ENCODE peak calls at places on chromosomes 13 and 19, in nine cellular contexts. G, A, R, U, K, Y, F, T and D are unnamed samples.

GRCh38 chr13:110685305-110685704 is 20.6 kb downstream of the CARS2 start:
- DNase-seq in A (no peak), T (no peak), R (no peak), K (peak), F (no peak), G (no peak), U (no peak), Y (no peak), D (peak)

GRCh38 chr19:33641956-33642498 is 20.3 kb downstream of the CHST8 start:
- DNase-seq in F (no peak), U (no peak), T (no peak), G (no peak), R (no peak), K (no peak), A (no peak), Y (no peak), D (no peak)

GRCh38 chr19:17078920-17079709 is 3.5 kb downstream of the MYO9B start:
- DNase-seq in T (no peak), G (no peak), F (peak), A (peak), Y (peak), R (no peak), K (no peak), U (no peak), D (peak)

GRCh38 chr13:52127783-52128702 is 830 bp downstream of the NEK5 start:
- DNase-seq in R (peak), U (peak), F (peak), G (peak), Y (peak), A (peak), K (peak), T (peak), D (peak)

GRCh38 chr13:112704634-112705145 is 14.9 kb downstream of the ATP11A start:
- DNase-seq in F (no peak), K (no peak), G (no peak), T (no peak), Y (no peak), U (no peak), R (no peak), A (no peak), D (peak)

GRCh38 chr19:49889687-49890348 is 6.9 kb downstream of the IL4I1 start:
- DNase-seq in Y (peak), U (peak), R (peak), T (peak), K (peak), F (peak), A (peak), G (no peak), D (peak)

GRCh38 chr19:16143399-16144215 is at the start of gene HSH2D:
- DNase-seq in R (peak), F (no peak), U (peak), Y (peak), A (no peak), G (peak), K (peak), T (no peak), D (no peak)

GRCh38 chr13:19726611-19727010 is 56.1 kb downstream of the PSPC1 start:
- DNase-seq in T (no peak), G (no peak), F (no peak), A (no peak), R (no peak), Y (no peak), K (no peak), U (no peak), D (peak)

GRCh38 chr13:64884976-64885375 is 2345.2 kb downstream of the PCDH9 start:
- DNase-seq in Y (peak), F (no peak), K (peak), T (no peak), A (no peak), G (no peak), U (no peak), R (no peak), D (no peak)

GRCh38 chr13:59064042-59064441 is 1099.7 kb downstream of the DIAPH3 start:
- DNase-seq in Y (no peak), R (no peak), K (no peak), A (no peak), F (no peak), G (no peak), T (no peak), U (no peak), D (no peak)

GRCh38 chr19:17323973-17324327 is 10.7 kb downstream of the ANO8 start:
- DNase-seq in A (no peak), R (no peak), F (peak), G (no peak), T (no peak), Y (no peak), K (no peak), U (no peak), D (peak)

GRCh38 chr19:57708641-57709354 is at the start of gene ZNF154:
- DNase-seq in K (peak), G (no peak), U (peak), F (peak), Y (peak), T (peak), A (peak), R (peak), D (peak)

GRCh38 chr19:797528-798414 is 519 bp downstream of the PTBP1 start:
- DNase-seq in T (peak), K (peak), F (peak), G (peak), R (peak), A (peak), U (peak), Y (peak), D (peak)

GRCh38 chr13:100666124-100666523 is 8.5 kb downstream of the TMTC4 start:
- DNase-seq in Y (no peak), T (no peak), U (no peak), F (no peak), A (peak), R (no peak), K (no peak), G (no peak), D (no peak)